ENCODE peak calls at places on chromosomes 16 and 17, in five cellular contexts. L is RWPE1, V is body of pancreas, N is PC-3, J is IMR-90. H is an unnamed sample.

GRCh38 chr17:31296156-31296555 is 883 bp downstream of the OMG start:
- DNase-seq in L (no peak), V (no peak), N (no peak), J (no peak), H (no peak)

GRCh38 chr17:5365831-5366230 is 53.6 kb downstream of the NUP88 start:
- DNase-seq in L (peak; percentile 42), V (no peak), N (no peak), J (no peak), H (no peak)

GRCh38 chr17:71633391-71633849 is 487.4 kb upstream of the SOX9 start:
- DNase-seq in L (peak; percentile 82), V (no peak), N (peak; percentile 98), J (peak; percentile 92), H (no peak)

GRCh38 chr16:75218256-75219076 is at the start of gene CTRB1:
- DNase-seq in L (no peak), V (peak; percentile 97), N (no peak), J (no peak), H (no peak)

GRCh38 chr17:45396496-45397205 is 36.0 kb downstream of the ARHGAP27 start:
- DNase-seq in L (no peak), V (no peak), N (no peak), J (no peak), H (no peak)

GRCh38 chr16:27476240-27476639 is 73.5 kb downstream of the GTF3C1 start:
- DNase-seq in L (no peak), V (no peak), N (no peak), J (peak; percentile 17), H (no peak)

GRCh38 chr16:15856901-15857778 is at the start of gene MYH11:
- DNase-seq in L (no peak), V (no peak), N (no peak), J (no peak), H (no peak)

GRCh38 chr17:82835766-82836512 is 3.9 kb downstream of the ZNF750 start:
- DNase-seq in L (peak; percentile 93), V (no peak), N (no peak), J (no peak), H (no peak)

GRCh38 chr16:76970087-76970744 is 220.8 kb upstream of the MON1B start:
- DNase-seq in L (no peak), V (peak; percentile 17), N (peak; percentile 65), J (no peak), H (no peak)

GRCh38 chr17:4205917-4206316 is 57.9 kb downstream of the ANKFY1 start:
- DNase-seq in L (no peak), V (no peak), N (no peak), J (no peak), H (no peak)

GRCh38 chr16:19926449-19927390 is 42.1 kb upstream of the GPRC5B start:
- DNase-seq in L (peak; percentile 18), V (no peak), N (peak; percentile 29), J (peak; percentile 76), H (no peak)

GRCh38 chr17:74125160-74125559 is 78.3 kb upstream of the RPL38 start:
- DNase-seq in L (no peak), V (no peak), N (no peak), J (no peak), H (no peak)

GRCh38 chr16:52657924-52658323 is 111.0 kb upstream of the TOX3 start:
- DNase-seq in L (no peak), V (no peak), N (no peak), J (no peak), H (no peak)
- H3K27ac ChIP-seq in L (no peak overlapping the region), V (no peak overlapping the region), N (no peak overlapping the region), J (no peak overlapping the region), H (no peak overlapping the region)

GRCh38 chr16:14015017-14015416 is 56.1 kb upstream of the MRTFB start:
- DNase-seq in L (no peak), V (no peak), N (no peak), J (peak; percentile 30), H (no peak)
- H3K27ac ChIP-seq in L (no peak overlapping the region), V (peak overlapping the region; percentile 81), N (no peak overlapping the region), J (no peak overlapping the region), H (peak overlapping the region; percentile 54)

DNA sequence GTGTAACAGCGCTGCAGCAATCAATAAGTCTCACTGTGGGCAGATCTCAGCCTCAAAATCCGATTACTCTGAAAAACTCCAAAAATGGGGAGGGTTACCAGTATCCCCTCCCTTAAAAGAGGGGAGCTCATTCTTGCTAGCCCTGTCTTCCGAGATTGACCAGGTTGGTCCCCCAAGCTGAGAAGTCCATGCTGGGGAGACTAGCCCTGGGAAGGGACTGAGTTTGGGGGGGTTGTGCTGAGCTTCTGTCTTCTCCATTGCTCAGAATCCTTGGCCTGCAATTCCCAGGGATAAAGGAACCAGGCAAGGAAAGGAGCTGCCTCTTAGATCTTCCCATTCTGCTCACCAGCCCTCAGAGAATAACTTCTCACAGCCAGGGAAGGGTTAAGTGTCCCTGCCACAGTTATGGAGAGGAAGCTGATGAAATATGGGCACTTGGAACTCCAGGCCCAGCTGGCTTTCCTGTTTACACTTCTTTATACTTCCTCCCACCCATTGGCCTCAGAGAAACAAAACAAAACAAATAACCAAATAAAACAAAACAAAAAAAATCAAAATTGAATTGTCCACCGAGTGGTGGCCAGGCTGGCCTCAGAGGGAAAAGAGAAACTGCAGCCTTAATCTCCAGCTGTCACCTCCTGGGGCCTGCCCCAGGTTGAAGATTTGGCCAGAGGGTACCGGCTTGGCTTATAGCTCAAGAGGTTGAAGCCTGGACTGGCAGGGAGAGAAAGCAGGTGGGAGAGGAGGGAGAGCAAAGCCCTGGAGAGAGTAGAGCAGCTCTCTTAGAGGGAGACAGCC is 2.6 kb downstream of the HOXB3 start:
- DNase-seq in L (no peak), V (no peak), N (no peak), J (peak; percentile 82), H (no peak)
- H3K27ac ChIP-seq in L (peak overlapping the region; percentile 9), V (no peak overlapping the region), N (no peak overlapping the region), J (peak overlapping the region; percentile 99), H (peak overlapping the region; percentile 8)

GRCh38 chr17:62965149-62965648 is 836 bp upstream of the TANC2 start:
- DNase-seq in L (no peak), V (no peak), N (no peak), J (peak; percentile 52), H (no peak)

GRCh38 chr17:62968445-62968923 is 2.4 kb downstream of the TANC2 start:
- DNase-seq in L (peak; percentile 96), V (peak; percentile 72), N (peak; percentile 96), J (peak; percentile 94), H (no peak)

GRCh38 chr17:62966426-62967110 is 533 bp downstream of the TANC2 start:
- DNase-seq in L (peak; percentile 48), V (peak; percentile 74), N (peak; percentile 41), J (peak; percentile 18), H (no peak)

GRCh38 chr17:62965649-62966425 is at the start of gene TANC2:
- DNase-seq in L (peak; percentile 78), V (peak; percentile 92), N (peak; percentile 79), J (peak; percentile 81), H (no peak)

GRCh38 chr17:62967111-62967449 is 1.0 kb downstream of the TANC2 start:
- DNase-seq in L (no peak), V (no peak), N (no peak), J (no peak), H (no peak)
- H3K27ac ChIP-seq in L (peak overlapping the region; percentile 95), V (peak overlapping the region; percentile 88), N (no peak overlapping the region), J (peak overlapping the region; percentile 87), H (peak overlapping the region; percentile 87)

GRCh38 chr16:67676939-67677338 is 10.3 kb downstream of the C16orf86 start:
- DNase-seq in L (no peak), V (no peak), N (no peak), J (no peak), H (no peak)

GRCh38 chr16:67675999-67676398 is 9.4 kb downstream of the C16orf86 start:
- DNase-seq in L (no peak), V (no peak), N (no peak), J (no peak), H (no peak)

GRCh38 chr16:67675579-67675935 is 8.9 kb downstream of the C16orf86 start:
- DNase-seq in L (no peak), V (no peak), N (no peak), J (no peak), H (no peak)

GRCh38 chr16:67677712-67678111 is 11.1 kb downstream of the C16orf86 start:
- DNase-seq in L (no peak), V (no peak), N (no peak), J (no peak), H (no peak)

DNA sequence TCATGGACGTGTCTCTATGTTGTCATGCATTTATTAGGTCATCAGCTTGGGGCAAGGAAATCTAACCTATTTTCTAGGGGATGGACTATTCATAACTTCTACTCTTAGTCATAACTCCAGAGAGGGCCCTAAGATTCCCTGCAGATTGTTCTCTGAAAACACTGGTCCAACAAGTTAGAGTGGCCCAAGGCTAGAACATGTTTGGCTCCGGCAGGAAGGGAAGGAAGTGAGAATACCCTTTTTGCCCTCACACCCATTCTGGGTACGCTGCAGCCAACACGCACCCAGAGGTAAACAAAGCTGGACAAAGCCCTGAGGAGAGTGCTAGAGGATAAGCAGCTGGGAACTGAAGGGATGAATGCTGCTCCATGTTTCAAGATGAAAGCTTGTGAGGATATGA is 9.9 kb downstream of the C16orf86 start:
- DNase-seq in L (no peak), V (no peak), N (peak; percentile 68), J (no peak), H (no peak)
- H3K27ac ChIP-seq in L (no peak overlapping the region), V (no peak overlapping the region), N (peak overlapping the region; percentile 49), J (no peak overlapping the region), H (peak overlapping the region; percentile 86)

GRCh38 chr17:35022536-35023063 is 40.9 kb downstream of the RFFL start:
- DNase-seq in L (peak; percentile 73), V (peak; percentile 76), N (peak; percentile 83), J (peak; percentile 87), H (peak; percentile 19)

GRCh38 chr17:35025541-35025940 is 38.0 kb downstream of the RFFL start:
- DNase-seq in L (no peak), V (no peak), N (peak; percentile 47), J (no peak), H (no peak)

GRCh38 chr17:35021520-35022380 is 41.4 kb downstream of the LIG3 start:
- DNase-seq in L (no peak), V (no peak), N (no peak), J (no peak), H (no peak)

GRCh38 chr17:35019386-35020179 is 39.3 kb downstream of the LIG3 start:
- DNase-seq in L (no peak), V (no peak), N (no peak), J (no peak), H (no peak)

DNA sequence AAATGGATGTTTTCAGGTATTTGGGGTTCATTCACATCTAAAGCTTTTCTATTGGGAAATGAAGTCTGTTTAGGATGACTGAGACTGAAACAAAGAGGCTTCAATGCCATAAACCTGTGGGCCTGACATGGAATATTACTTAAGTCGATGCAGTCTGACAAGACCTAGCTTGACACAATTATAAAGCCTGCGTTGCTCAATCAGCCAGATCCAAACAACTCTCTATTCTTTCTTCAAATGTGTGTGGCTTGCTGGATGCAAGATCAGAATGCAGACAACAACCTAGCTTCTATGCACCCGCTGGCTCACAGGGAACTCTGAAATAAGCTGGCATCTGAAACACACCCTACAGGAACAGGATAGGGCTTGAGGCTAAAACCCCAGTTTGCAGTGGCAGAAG is 40.0 kb downstream of the RFFL start:
- DNase-seq in L (no peak), V (no peak), N (no peak), J (no peak), H (no peak)
- H3K27ac ChIP-seq in L (peak overlapping the region; percentile 71), V (no peak overlapping the region), N (peak overlapping the region; percentile 87), J (no peak overlapping the region), H (peak overlapping the region; percentile 86)

H was measured in esophagus squamous epithelium.